ENCODE peak calls at places on chromosomes 2 and 18, in four cellular contexts. One of them, this sample, is unnamed.

GRCh38 chr2:233032551-233033320 is at the start of gene NEU2:
- DNase-seq in fibroblast of the aortic adventitia: peak
- DNase-seq in A172: no peak
- DNase-seq in AG09319: no peak
- DNase-seq in this sample: no peak

GRCh38 chr2:225274751-225275150 is 124.8 kb upstream of the NYAP2 start:
- DNase-seq in fibroblast of the aortic adventitia: peak
- DNase-seq in A172: no peak
- DNase-seq in AG09319: no peak
- DNase-seq in this sample: no peak

GRCh38 chr2:43623052-43623451 is 14.0 kb upstream of the PLEKHH2 start:
- DNase-seq in fibroblast of the aortic adventitia: no peak
- DNase-seq in A172: no peak
- DNase-seq in AG09319: no peak
- DNase-seq in this sample: no peak

GRCh38 chr18:36872329-36872728 is 43.4 kb downstream of the KIAA1328 start:
- DNase-seq in fibroblast of the aortic adventitia: no peak
- DNase-seq in A172: no peak
- DNase-seq in AG09319: no peak
- DNase-seq in this sample: no peak

GRCh38 chr2:1406434-1406833 is 6.8 kb upstream of the TPO start:
- DNase-seq in fibroblast of the aortic adventitia: no peak
- DNase-seq in A172: no peak
- DNase-seq in AG09319: no peak
- DNase-seq in this sample: no peak

GRCh38 chr18:13369756-13370510 is 151.4 kb downstream of the LDLRAD4 start:
- DNase-seq in fibroblast of the aortic adventitia: no peak
- DNase-seq in A172: peak
- DNase-seq in AG09319: no peak
- DNase-seq in this sample: no peak

GRCh38 chr2:148656516-148656915 is 12.0 kb downstream of the EPC2 start:
- DNase-seq in fibroblast of the aortic adventitia: no peak
- DNase-seq in A172: no peak
- DNase-seq in AG09319: no peak
- DNase-seq in this sample: no peak

GRCh38 chr2:240868286-240869108 is at the start of gene AGXT:
- DNase-seq in fibroblast of the aortic adventitia: peak
- DNase-seq in A172: no peak
- DNase-seq in AG09319: no peak
- DNase-seq in this sample: no peak

GRCh38 chr2:3605013-3605961 is 10.4 kb downstream of the COLEC11 start:
- DNase-seq in fibroblast of the aortic adventitia: peak
- DNase-seq in A172: peak
- DNase-seq in AG09319: peak
- DNase-seq in this sample: no peak

GRCh38 chr2:203579131-203579643 is 44.1 kb upstream of the RAPH1 start:
- DNase-seq in fibroblast of the aortic adventitia: peak
- DNase-seq in A172: peak
- DNase-seq in AG09319: no peak
- DNase-seq in this sample: peak

GRCh38 chr2:156561326-156561725 is 125.1 kb downstream of the GPD2 start:
- DNase-seq in fibroblast of the aortic adventitia: no peak
- DNase-seq in A172: no peak
- DNase-seq in AG09319: no peak
- DNase-seq in this sample: no peak

GRCh38 chr2:46023165-46023854 is 273.9 kb upstream of the EPAS1 start:
- DNase-seq in fibroblast of the aortic adventitia: no peak
- DNase-seq in A172: no peak
- DNase-seq in AG09319: no peak
- DNase-seq in this sample: no peak

This sample was measured in AG08396.